ENCODE peak calls at places on chromosomes 16 and 17, in nine cellular contexts. One of them, this sample, is unnamed.

GRCh38 chr17:78759203-78759968 is 22.7 kb downstream of the CYTH1 start:
- DNase-seq in SK-N-SH: peak; percentile 58
- DNase-seq in neural progenitor cell: no peak
- DNase-seq in GM23338: no peak
- DNase-seq in MM.1S: peak; percentile 80
- DNase-seq in HCT116: no peak
- DNase-seq in OCI-LY7: peak; percentile 93
- DNase-seq in PC-3: no peak
- DNase-seq in hepatocyte: peak; percentile 52
- DNase-seq in this sample: no peak

GRCh38 chr17:49987290-49987585 is 7.8 kb downstream of the DLX3 start:
- DNase-seq in SK-N-SH: peak; percentile 21
- DNase-seq in neural progenitor cell: no peak
- DNase-seq in GM23338: peak; percentile 13
- DNase-seq in MM.1S: no peak
- DNase-seq in HCT116: no peak
- DNase-seq in OCI-LY7: no peak
- DNase-seq in PC-3: no peak
- DNase-seq in hepatocyte: no peak
- DNase-seq in this sample: no peak

GRCh38 chr17:75487351-75488070 is 27.8 kb downstream of the CASKIN2 start:
- DNase-seq in SK-N-SH: no peak
- DNase-seq in neural progenitor cell: no peak
- DNase-seq in GM23338: no peak
- DNase-seq in MM.1S: no peak
- DNase-seq in HCT116: no peak
- DNase-seq in OCI-LY7: peak; percentile 73
- DNase-seq in PC-3: no peak
- DNase-seq in hepatocyte: no peak
- DNase-seq in this sample: no peak

GRCh38 chr17:45784293-45784582 is at the start of gene CRHR1:
- DNase-seq in SK-N-SH: no peak
- DNase-seq in neural progenitor cell: peak; percentile 58
- DNase-seq in GM23338: no peak
- DNase-seq in MM.1S: no peak
- DNase-seq in HCT116: no peak
- DNase-seq in OCI-LY7: no peak
- DNase-seq in PC-3: no peak
- DNase-seq in hepatocyte: no peak
- DNase-seq in this sample: peak; percentile 12

GRCh38 chr17:78529871-78530670 is 47.1 kb downstream of the DNAH17 start:
- DNase-seq in SK-N-SH: peak; percentile 86
- DNase-seq in neural progenitor cell: no peak
- DNase-seq in GM23338: no peak
- DNase-seq in MM.1S: no peak
- DNase-seq in HCT116: no peak
- DNase-seq in OCI-LY7: no peak
- DNase-seq in PC-3: no peak
- DNase-seq in hepatocyte: no peak
- DNase-seq in this sample: no peak

GRCh38 chr17:9922012-9922848 is 17.2 kb upstream of the RCVRN start:
- DNase-seq in SK-N-SH: no peak
- DNase-seq in neural progenitor cell: no peak
- DNase-seq in GM23338: no peak
- DNase-seq in MM.1S: no peak
- DNase-seq in HCT116: no peak
- DNase-seq in OCI-LY7: no peak
- DNase-seq in PC-3: no peak
- DNase-seq in hepatocyte: no peak
- DNase-seq in this sample: no peak

GRCh38 chr17:78120971-78121800 is 7.4 kb downstream of the TMC6 start:
- DNase-seq in SK-N-SH: no peak
- DNase-seq in neural progenitor cell: no peak
- DNase-seq in GM23338: no peak
- DNase-seq in MM.1S: peak; percentile 83
- DNase-seq in HCT116: no peak
- DNase-seq in OCI-LY7: peak; percentile 53
- DNase-seq in PC-3: no peak
- DNase-seq in hepatocyte: no peak
- DNase-seq in this sample: no peak

GRCh38 chr17:1793447-1793806 is 31.6 kb downstream of the SERPINF1 start:
- DNase-seq in SK-N-SH: no peak
- DNase-seq in neural progenitor cell: peak; percentile 7
- DNase-seq in GM23338: no peak
- DNase-seq in MM.1S: no peak
- DNase-seq in HCT116: no peak
- DNase-seq in OCI-LY7: no peak
- DNase-seq in PC-3: no peak
- DNase-seq in hepatocyte: no peak
- DNase-seq in this sample: peak; percentile 25

GRCh38 chr16:48235556-48236136 is 8.5 kb upstream of the LONP2 start:
- DNase-seq in SK-N-SH: no peak
- DNase-seq in neural progenitor cell: no peak
- DNase-seq in GM23338: no peak
- DNase-seq in MM.1S: no peak
- DNase-seq in HCT116: no peak
- DNase-seq in OCI-LY7: no peak
- DNase-seq in PC-3: peak; percentile 19
- DNase-seq in hepatocyte: no peak
- DNase-seq in this sample: no peak

GRCh38 chr16:86919073-86919472 is 340.7 kb downstream of the FOXL1 start:
- DNase-seq in SK-N-SH: no peak
- DNase-seq in neural progenitor cell: no peak
- DNase-seq in GM23338: no peak
- DNase-seq in MM.1S: no peak
- DNase-seq in HCT116: no peak
- DNase-seq in OCI-LY7: no peak
- DNase-seq in PC-3: no peak
- DNase-seq in hepatocyte: no peak
- DNase-seq in this sample: no peak

GRCh38 chr17:57363998-57364645 is 107.8 kb downstream of the MSI2 start:
- DNase-seq in SK-N-SH: peak; percentile 64
- DNase-seq in neural progenitor cell: no peak
- DNase-seq in GM23338: no peak
- DNase-seq in MM.1S: no peak
- DNase-seq in HCT116: no peak
- DNase-seq in OCI-LY7: no peak
- DNase-seq in PC-3: no peak
- DNase-seq in hepatocyte: no peak
- DNase-seq in this sample: no peak

GRCh38 chr17:57360266-57360665 is 103.9 kb downstream of the MSI2 start:
- DNase-seq in SK-N-SH: no peak
- DNase-seq in neural progenitor cell: no peak
- DNase-seq in GM23338: no peak
- DNase-seq in MM.1S: no peak
- DNase-seq in HCT116: no peak
- DNase-seq in OCI-LY7: no peak
- DNase-seq in PC-3: no peak
- DNase-seq in hepatocyte: no peak
- DNase-seq in this sample: no peak

GRCh38 chr17:57365420-57365819 is 109.1 kb downstream of the MSI2 start:
- DNase-seq in SK-N-SH: no peak
- DNase-seq in neural progenitor cell: no peak
- DNase-seq in GM23338: no peak
- DNase-seq in MM.1S: no peak
- DNase-seq in HCT116: no peak
- DNase-seq in OCI-LY7: no peak
- DNase-seq in PC-3: no peak
- DNase-seq in hepatocyte: no peak
- DNase-seq in this sample: peak; percentile 27

GRCh38 chr17:57363580-57363979 is 107.3 kb downstream of the MSI2 start:
- DNase-seq in SK-N-SH: no peak
- DNase-seq in neural progenitor cell: no peak
- DNase-seq in GM23338: no peak
- DNase-seq in MM.1S: no peak
- DNase-seq in HCT116: no peak
- DNase-seq in OCI-LY7: no peak
- DNase-seq in PC-3: no peak
- DNase-seq in hepatocyte: no peak
- DNase-seq in this sample: no peak

GRCh38 chr17:57362797-57363556 is 106.7 kb downstream of the MSI2 start:
- DNase-seq in SK-N-SH: no peak
- DNase-seq in neural progenitor cell: no peak
- DNase-seq in GM23338: no peak
- DNase-seq in MM.1S: no peak
- DNase-seq in HCT116: no peak
- DNase-seq in OCI-LY7: no peak
- DNase-seq in PC-3: no peak
- DNase-seq in hepatocyte: no peak
- DNase-seq in this sample: no peak
- H4K20me1 ChIP-seq in SK-N-SH: no peaks in the 10 kb centered on the region
- H4K20me1 ChIP-seq in neural progenitor cell: peaks cover 73% of the 10 kb centered on the region
- H4K20me1 ChIP-seq in GM23338: no peaks in the 10 kb centered on the region
- H4K20me1 ChIP-seq in MM.1S: no peaks in the 10 kb centered on the region
- H4K20me1 ChIP-seq in HCT116: no peaks in the 10 kb centered on the region
- H4K20me1 ChIP-seq in OCI-LY7: no peaks in the 10 kb centered on the region
- H4K20me1 ChIP-seq in PC-3: no peaks in the 10 kb centered on the region
- H4K20me1 ChIP-seq in hepatocyte: no peaks in the 10 kb centered on the region
- H4K20me1 ChIP-seq in this sample: no peaks in the 10 kb centered on the region

DNA sequence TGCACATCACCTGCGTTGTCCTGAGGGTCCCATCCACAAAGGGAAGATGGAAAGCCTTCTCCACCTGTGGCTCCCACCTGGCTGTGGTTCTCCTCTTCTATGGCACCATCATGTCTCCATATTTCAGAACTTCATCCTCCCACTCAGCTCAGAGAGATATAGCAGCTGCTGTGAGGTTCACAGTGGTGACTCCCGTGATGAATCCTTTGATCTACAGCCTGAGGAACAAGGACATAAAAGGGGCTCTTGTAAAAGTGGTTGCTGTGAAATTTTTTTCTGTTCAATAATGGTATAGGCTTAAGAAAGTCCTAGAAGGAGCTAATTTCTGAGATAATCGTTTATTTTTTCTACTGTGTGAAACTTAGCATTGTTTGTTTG is 18.7 kb downstream of the ZNF200 start:
- DNase-seq in SK-N-SH: no peak
- DNase-seq in neural progenitor cell: no peak
- DNase-seq in GM23338: no peak
- DNase-seq in MM.1S: no peak
- DNase-seq in HCT116: no peak
- DNase-seq in OCI-LY7: peak; percentile 34
- DNase-seq in PC-3: no peak
- DNase-seq in hepatocyte: no peak
- DNase-seq in this sample: no peak
- TF ChIP-seq EZH2phosphoT487 in SK-N-SH: no peak
- TF ChIP-seq EZH2phosphoT487 in neural progenitor cell: no peak
- TF ChIP-seq EZH2phosphoT487 in GM23338: no peak
- TF ChIP-seq EZH2phosphoT487 in MM.1S: no peak
- TF ChIP-seq EZH2phosphoT487 in HCT116: no peak
- TF ChIP-seq EZH2phosphoT487 in OCI-LY7: no peak
- TF ChIP-seq EZH2phosphoT487 in PC-3: no peak
- TF ChIP-seq EZH2phosphoT487 in hepatocyte: no peak
- TF ChIP-seq EZH2phosphoT487 in this sample: no peak

DNA sequence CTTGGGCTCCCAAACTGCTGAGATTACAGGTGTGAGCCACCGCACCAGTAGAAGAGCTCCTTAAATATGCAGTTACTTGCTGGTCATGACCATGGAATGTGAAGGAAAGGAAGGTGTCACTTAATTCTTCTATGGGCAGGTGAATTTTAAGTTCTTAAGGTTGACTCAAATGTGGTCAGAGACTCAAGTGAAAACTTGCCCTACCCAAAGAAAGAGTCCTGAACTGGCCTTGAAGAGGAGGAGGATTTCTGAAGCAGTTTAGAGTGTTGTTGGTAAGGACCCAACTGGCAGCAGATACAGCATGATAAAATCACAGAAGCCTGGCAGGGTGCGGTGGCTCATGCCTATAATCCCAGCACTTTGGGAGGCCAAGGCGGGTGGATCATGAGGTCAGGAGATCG is 29.4 kb downstream of the CHD9 start:
- DNase-seq in SK-N-SH: no peak
- DNase-seq in neural progenitor cell: no peak
- DNase-seq in GM23338: no peak
- DNase-seq in MM.1S: no peak
- DNase-seq in HCT116: no peak
- DNase-seq in OCI-LY7: no peak
- DNase-seq in PC-3: no peak
- DNase-seq in hepatocyte: no peak
- DNase-seq in this sample: no peak
- H4K20me1 ChIP-seq in SK-N-SH: no peaks in the 10 kb centered on the region
- H4K20me1 ChIP-seq in neural progenitor cell: peaks cover 2% of the 10 kb centered on the region
- H4K20me1 ChIP-seq in GM23338: no peaks in the 10 kb centered on the region
- H4K20me1 ChIP-seq in MM.1S: no peaks in the 10 kb centered on the region
- H4K20me1 ChIP-seq in HCT116: no peaks in the 10 kb centered on the region
- H4K20me1 ChIP-seq in OCI-LY7: no peaks in the 10 kb centered on the region
- H4K20me1 ChIP-seq in PC-3: no peaks in the 10 kb centered on the region
- H4K20me1 ChIP-seq in hepatocyte: no peaks in the 10 kb centered on the region
- H4K20me1 ChIP-seq in this sample: no peaks in the 10 kb centered on the region

GRCh38 chr16:84228321-84228838 is 11.4 kb downstream of the KCNG4 start:
- DNase-seq in SK-N-SH: peak; percentile 50
- DNase-seq in neural progenitor cell: peak; percentile 31
- DNase-seq in GM23338: peak; percentile 54
- DNase-seq in MM.1S: no peak
- DNase-seq in HCT116: peak; percentile 76
- DNase-seq in OCI-LY7: no peak
- DNase-seq in PC-3: peak; percentile 77
- DNase-seq in hepatocyte: peak; percentile 64
- DNase-seq in this sample: peak; percentile 98
- TF ChIP-seq EZH2phosphoT487 in SK-N-SH: no peak
- TF ChIP-seq EZH2phosphoT487 in neural progenitor cell: no peak
- TF ChIP-seq EZH2phosphoT487 in GM23338: no peak
- TF ChIP-seq EZH2phosphoT487 in MM.1S: no peak
- TF ChIP-seq EZH2phosphoT487 in HCT116: no peak
- TF ChIP-seq EZH2phosphoT487 in OCI-LY7: no peak
- TF ChIP-seq EZH2phosphoT487 in PC-3: no peak
- TF ChIP-seq EZH2phosphoT487 in hepatocyte: no peak
- TF ChIP-seq EZH2phosphoT487 in this sample: no peak